ENCODE peak calls at places on chromosome 12, in ten cellular contexts. X is stomach, A is A549, N is body of pancreas, Y is spleen, B is heart left ventricle, P is uterus, E is tibial nerve, U is transverse colon, S is IMR-90. Z is an unnamed sample.

GRCh38 chr12:54571857-54572195 is 16.6 kb downstream of the PPP1R1A start:
- DNase-seq in Y (no peak), S (no peak), B (no peak), U (no peak), E (no peak), P (no peak), X (no peak), N (no peak), A (no peak), Z (no peak)

GRCh38 chr12:62934799-62935674 is at the start of gene PPM1H:
- DNase-seq in P (peak), U (peak), Y (peak), S (peak), X (peak), N (peak), B (peak), A (peak), E (no peak), Z (peak)

GRCh38 chr12:109695961-109696461 is 17.6 kb upstream of the FAM222A start:
- DNase-seq in E (no peak), X (no peak), U (no peak), Y (peak), A (no peak), P (no peak), N (no peak), S (no peak), B (no peak), Z (peak)

GRCh38 chr12:75623631-75624118 is 112.3 kb upstream of the KRR1 start:
- DNase-seq in X (no peak), A (peak), N (no peak), E (no peak), B (no peak), S (peak), U (no peak), P (no peak), Y (no peak), Z (no peak)

GRCh38 chr12:22755629-22756028 is 130.7 kb downstream of the ETNK1 start:
- DNase-seq in E (no peak), N (no peak), Y (no peak), P (no peak), X (no peak), S (no peak), U (no peak), A (no peak), B (no peak), Z (no peak)

GRCh38 chr12:67943295-67943892 is 45.9 kb upstream of the IFNG-AS1 start:
- DNase-seq in E (peak), U (peak), P (peak), N (peak), B (peak), A (peak), X (peak), S (peak), Y (no peak), Z (peak)

GRCh38 chr12:110657747-110658146 is 31.2 kb downstream of the HVCN1 start:
- DNase-seq in S (no peak), X (no peak), A (no peak), E (no peak), U (no peak), B (no peak), Y (no peak), N (no peak), P (no peak), Z (no peak)

GRCh38 chr12:2681426-2682205 is 113.2 kb upstream of the FKBP4 start:
- DNase-seq in Y (no peak), E (no peak), B (no peak), N (no peak), P (no peak), S (no peak), U (no peak), X (no peak), A (no peak), Z (no peak)

GRCh38 chr12:113900711-113901110 is 65.4 kb downstream of the RBM19 start:
- DNase-seq in B (no peak), X (no peak), P (no peak), E (no peak), U (no peak), S (no peak), Y (no peak), N (no peak), A (peak), Z (peak)

GRCh38 chr12:52243264-52243773 is 10.3 kb downstream of the KRT7 start:
- DNase-seq in A (peak), B (no peak), E (no peak), S (peak), U (no peak), N (peak), Y (peak), X (no peak), P (no peak), Z (peak)

GRCh38 chr12:23083267-23083666 is 458.3 kb downstream of the ETNK1 start:
- DNase-seq in X (no peak), A (peak), N (no peak), Y (no peak), B (no peak), P (no peak), E (no peak), U (no peak), S (peak), Z (no peak)

GRCh38 chr12:108745641-108746040 is 14.3 kb upstream of the CORO1C start:
- DNase-seq in A (no peak), U (no peak), X (no peak), N (no peak), Y (no peak), E (no peak), P (peak), B (no peak), S (no peak), Z (no peak)

GRCh38 chr12:124601699-124602098 is 34.3 kb upstream of the NCOR2 start:
- DNase-seq in U (no peak), Y (no peak), A (no peak), P (no peak), E (no peak), X (no peak), B (no peak), N (no peak), S (no peak), Z (no peak)

GRCh38 chr12:69117566-69118266 is 121.7 kb upstream of the CPSF6 start:
- DNase-seq in S (no peak), A (no peak), B (no peak), Y (no peak), N (no peak), X (no peak), P (no peak), U (no peak), E (no peak), Z (no peak)

GRCh38 chr12:53065975-53066593 is 13.1 kb downstream of the SPRYD3 start:
- DNase-seq in S (peak), Y (peak), X (peak), A (peak), E (peak), B (peak), P (peak), U (peak), N (peak), Z (no peak)

GRCh38 chr12:15679146-15679545 is 110.0 kb downstream of the EPS8 start:
- DNase-seq in Y (no peak), E (no peak), N (no peak), U (no peak), P (no peak), X (no peak), A (no peak), S (peak), B (no peak), Z (no peak)

GRCh38 chr12:100254876-100255275 is 12.0 kb downstream of the DEPDC4 start:
- DNase-seq in S (no peak), U (no peak), P (no peak), N (no peak), A (no peak), Y (no peak), B (no peak), E (no peak), X (no peak), Z (no peak)

GRCh38 chr12:50440288-50440687 is 39.6 kb downstream of the LARP4 start:
- DNase-seq in P (no peak), Y (no peak), X (no peak), N (no peak), B (no peak), U (no peak), E (no peak), A (no peak), S (no peak), Z (no peak)

GRCh38 chr12:64187370-64187769 is 34.7 kb downstream of the KICS2 start:
- DNase-seq in S (peak), N (no peak), P (no peak), Y (no peak), B (no peak), E (no peak), U (no peak), X (no peak), A (no peak), Z (no peak)

GRCh38 chr12:19967486-19967885 is 400.9 kb upstream of the PDE3A start:
- DNase-seq in U (no peak), P (peak), S (peak), N (peak), B (no peak), E (peak), Y (no peak), A (peak), X (no peak), Z (no peak)

GRCh38 chr12:85280138-85280983 is at the start of gene ALX1:
- DNase-seq in A (peak), P (no peak), E (no peak), S (peak), N (peak), X (no peak), B (no peak), U (peak), Y (peak), Z (no peak)

GRCh38 chr12:51752490-51752889 is 96.0 kb downstream of the FIGNL2 start:
- DNase-seq in X (peak), E (peak), Y (no peak), S (peak), B (peak), A (peak), P (peak), U (peak), N (peak), Z (no peak)

GRCh38 chr12:99916555-99916954 is 68.2 kb downstream of the ANKS1B start:
- DNase-seq in A (peak), S (no peak), P (no peak), U (no peak), N (no peak), E (no peak), B (no peak), Y (no peak), X (no peak), Z (no peak)

GRCh38 chr12:49276304-49277290 is 11.7 kb downstream of the TUBA1C start:
- DNase-seq in E (no peak), A (no peak), Y (no peak), S (no peak), B (no peak), P (no peak), U (no peak), N (no peak), X (no peak), Z (no peak)

GRCh38 chr12:49273726-49274395 is 9.0 kb downstream of the TUBA1C start:
- DNase-seq in N (no peak), B (no peak), P (no peak), X (no peak), Y (no peak), S (no peak), A (no peak), U (no peak), E (no peak), Z (no peak)

GRCh38 chr12:49272790-49273725 is 8.2 kb downstream of the TUBA1C start:
- DNase-seq in Y (no peak), N (no peak), E (no peak), S (no peak), B (no peak), U (no peak), P (no peak), A (no peak), X (no peak), Z (no peak)

GRCh38 chr12:49277466-49277865 is 12.6 kb downstream of the TUBA1C start:
- DNase-seq in S (no peak), P (no peak), B (no peak), X (no peak), E (no peak), U (no peak), Y (no peak), N (no peak), A (no peak), Z (no peak)

GRCh38 chr12:49274396-49275069 is 9.7 kb downstream of the TUBA1C start:
- DNase-seq in P (no peak), U (no peak), Y (no peak), B (peak), X (no peak), E (no peak), S (no peak), N (no peak), A (no peak), Z (no peak)
- TF ChIP-seq POLR2A in P (no peak), U (no peak), Y (no peak), B (no peak), X (no peak), E (no peak), S (no peak), N (no peak), A (no peak), Z (no peak)

DNA sequence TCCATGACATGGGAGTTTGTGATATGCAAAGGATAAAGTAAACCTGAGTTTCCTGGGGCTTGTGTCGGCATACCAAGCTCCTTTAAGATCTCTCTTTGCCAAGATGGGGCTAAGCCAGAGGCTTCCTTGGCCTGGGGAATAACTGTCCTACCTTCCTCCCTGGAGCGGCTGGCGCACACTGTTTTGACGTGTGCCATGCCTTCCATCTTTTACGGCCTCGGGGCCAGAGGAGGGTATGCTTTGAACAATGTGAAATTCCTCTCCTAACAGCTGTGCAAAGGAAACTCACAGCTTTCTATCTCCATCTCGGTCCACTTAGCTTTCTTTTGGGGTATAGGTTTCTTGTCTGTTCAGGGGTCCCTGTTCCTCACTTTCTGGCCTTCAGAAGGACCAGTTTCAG is 55.2 kb downstream of the NTF3 start:
- DNase-seq in B (no peak), Y (no peak), P (no peak), A (no peak), U (no peak), E (no peak), S (no peak), N (no peak), X (no peak), Z (no peak)
- TF ChIP-seq CTCF in B (no peak), Y (no peak), P (no peak), A (no peak), U (no peak), E (no peak), S (no peak), N (no peak), X (no peak), Z (no peak)

DNA sequence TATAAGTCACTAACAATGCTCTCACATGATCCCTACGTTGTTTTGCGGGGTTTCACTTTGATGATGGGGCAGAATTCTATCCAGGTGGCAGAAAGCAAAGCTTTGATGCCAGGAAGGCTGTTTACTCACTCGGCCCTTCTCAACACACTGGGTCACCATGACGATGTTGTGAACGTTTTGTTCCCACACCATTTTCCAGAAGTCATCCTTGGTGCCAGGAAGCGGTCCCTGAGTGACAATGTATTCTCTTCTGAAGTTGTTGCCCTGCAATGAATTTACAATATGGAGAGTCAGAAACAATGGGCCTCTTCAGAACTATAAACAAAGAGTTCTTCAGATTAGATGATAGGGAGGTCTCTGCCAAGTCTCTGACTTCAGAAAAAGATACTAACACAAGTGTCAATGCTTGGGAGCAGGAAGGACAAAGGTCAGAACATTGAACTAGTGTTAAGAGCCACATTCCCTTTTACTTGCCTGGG is 101.3 kb downstream of the PTPRB start:
- DNase-seq in P (peak), N (peak), A (no peak), X (no peak), E (peak), B (no peak), S (no peak), Y (no peak), U (no peak), Z (peak)
- H3K4me3 ChIP-seq in P (no peak), N (no peak), A (no peak), X (no peak), E (no peak), B (no peak), S (no peak), Y (no peak), U (no peak), Z (no peak)

DNA sequence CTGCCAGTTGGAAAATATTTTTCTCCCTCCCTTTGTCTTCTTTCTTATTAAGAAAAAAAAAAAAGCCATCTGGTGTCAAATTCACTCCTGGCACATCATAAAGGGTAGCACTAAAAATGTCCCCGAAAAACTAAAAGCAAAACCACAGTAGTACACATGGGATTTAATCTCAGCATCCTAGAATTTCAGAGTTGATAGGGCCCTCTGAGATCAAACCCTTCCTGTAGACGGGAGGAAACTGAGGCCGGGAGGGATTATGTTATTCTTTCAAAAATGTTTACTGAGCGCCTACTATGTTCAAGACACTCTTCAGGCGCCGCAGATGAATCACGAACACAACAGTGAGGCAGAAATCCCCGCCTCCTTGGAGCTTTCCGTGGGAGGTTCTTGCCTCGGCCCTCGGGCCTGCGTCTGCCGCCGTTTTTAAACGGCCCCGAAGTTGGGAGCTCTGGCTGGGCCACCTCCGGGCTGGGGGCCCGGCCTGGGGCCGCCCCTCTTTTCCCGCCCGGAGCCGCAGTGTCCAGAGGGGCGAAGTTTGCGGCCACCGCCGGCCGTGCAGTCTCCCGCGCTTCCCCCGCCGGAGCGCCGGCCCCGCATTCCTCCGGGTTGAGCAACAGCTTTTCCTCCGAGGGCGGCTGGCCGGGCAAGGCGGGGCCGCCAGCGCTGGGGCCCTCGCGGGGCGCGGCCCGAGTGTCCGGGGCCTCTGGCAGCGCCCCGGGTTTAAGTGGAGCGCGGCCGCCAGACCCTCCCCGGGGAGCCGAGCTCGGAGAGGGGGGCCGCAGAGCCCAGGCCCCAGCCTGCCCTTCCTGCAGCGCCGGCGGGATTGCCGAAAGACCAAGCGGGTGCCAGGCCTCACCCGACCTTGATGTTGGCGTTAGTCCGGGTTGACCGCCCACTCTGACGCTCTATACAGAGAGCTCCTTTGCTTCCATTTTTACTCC is 18.6 kb upstream of the CTDSP2 start:
- DNase-seq in A (peak), U (peak), X (peak), N (peak), P (peak), B (peak), Y (peak), E (peak), S (peak), Z (peak)
- TF ChIP-seq POLR2A in A (no peak), U (peak), X (no peak), N (peak), P (peak), B (peak), Y (no peak), E (no peak), S (no peak), Z (peak)

DNA sequence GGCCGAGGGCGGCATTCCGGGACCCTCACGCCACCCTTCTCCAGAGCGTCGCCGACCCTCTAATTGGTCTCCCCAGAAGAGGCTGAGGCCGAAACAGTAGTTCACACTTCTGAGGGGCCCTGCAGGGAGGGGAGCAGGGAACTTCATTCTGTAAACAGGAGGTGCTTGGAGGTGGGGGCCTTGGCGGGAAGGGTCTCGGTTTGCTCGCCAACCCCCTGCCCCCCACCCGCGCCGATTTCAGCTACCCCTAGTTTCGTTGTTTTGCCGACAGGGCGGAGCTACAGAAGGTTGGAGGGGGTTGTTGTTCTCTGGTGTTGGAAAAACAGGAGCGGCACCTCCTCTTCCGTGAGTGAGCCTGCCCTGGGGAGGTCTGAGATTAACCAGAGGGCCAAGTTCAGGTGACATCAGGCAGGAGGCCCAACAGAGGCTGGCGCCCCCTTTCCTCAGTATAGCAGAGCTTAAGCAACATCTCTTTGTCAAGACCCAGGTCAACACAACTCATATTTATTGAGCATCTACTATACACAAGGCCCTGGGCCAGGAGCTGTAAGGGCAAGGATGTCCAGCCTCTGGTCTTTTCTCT is 682 bp downstream of the ERBB3 start:
- DNase-seq in E (no peak), U (peak), S (no peak), X (peak), Y (no peak), B (no peak), P (no peak), N (peak), A (peak), Z (peak)
- TF ChIP-seq CTCF in E (no peak), U (no peak), S (no peak), X (no peak), Y (no peak), B (no peak), P (no peak), N (no peak), A (no peak), Z (no peak)

DNA sequence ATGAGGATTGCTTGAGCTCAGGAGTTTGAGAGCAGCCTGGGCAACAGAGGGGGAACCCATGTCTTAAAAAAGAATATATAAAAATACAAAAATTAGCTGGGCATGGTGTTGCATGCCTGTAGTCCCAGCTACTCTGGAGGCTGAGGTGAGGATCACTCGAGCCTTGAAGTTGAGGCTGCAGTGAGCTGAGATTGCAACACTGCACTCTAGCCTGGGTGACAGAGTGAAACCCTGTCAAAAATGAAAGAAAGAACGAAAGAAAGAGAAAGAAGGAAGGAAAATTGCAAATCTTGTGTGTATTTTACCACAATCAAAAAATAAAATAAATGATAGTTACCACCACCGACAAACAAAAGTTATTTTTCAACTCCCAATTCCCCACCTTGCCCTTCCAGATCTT is 45.3 kb downstream of the SPRING1 start:
- DNase-seq in B (no peak), S (no peak), U (no peak), A (no peak), P (no peak), Y (no peak), X (no peak), N (no peak), E (no peak), Z (no peak)
- H3K4me3 ChIP-seq in B (no peak), S (no peak), U (no peak), A (no peak), P (no peak), Y (no peak), X (no peak), N (no peak), E (no peak), Z (no peak)

Z was measured in prostate gland.